ENCODE peak calls at places on chromosomes 2 and 18, in five cellular contexts. M is HS-5; E is A172; B is activated T-helper 1 cell treated with anti-CD3 and anti-CD28 coated beads, Interleukin-12 subunit alpha, Interleukin-12 subunit beta, Interleukin-2, Interleukin-4 antibody, amounts not matched to agents 30 ng/mL and 10 ng/mL and 1 ng/mL, durations not matched to agents 14 hours and 24 hours and 36 hours; Y is left lung. F is an unnamed sample.

GRCh38 chr18:30903566-30903965 is 139.0 kb downstream of the DSC3 start:
- DNase-seq in M (peak), E (peak), B (no peak), Y (no peak), F (no peak)

GRCh38 chr18:74459877-74460276 is 2.8 kb upstream of the DIPK1C start:
- DNase-seq in M (no peak), E (no peak), B (no peak), Y (no peak), F (no peak)

GRCh38 chr2:28300489-28300888 is 92.2 kb upstream of the FOSL2 start:
- DNase-seq in M (no peak), E (no peak), B (no peak), Y (no peak), F (no peak)

GRCh38 chr2:186129767-186130581 is 356.1 kb upstream of the ZC3H15 start:
- DNase-seq in M (peak), E (peak), B (no peak), Y (no peak), F (no peak)

GRCh38 chr2:12555012-12555645 is 161.6 kb upstream of the TRIB2 start:
- DNase-seq in M (no peak), E (peak), B (no peak), Y (no peak), F (no peak)

GRCh38 chr2:202376460-202377307 is 557 bp downstream of the BMPR2 start:
- DNase-seq in M (peak), E (peak), B (peak), Y (peak), F (no peak)

GRCh38 chr2:235605999-235606715 is 112.3 kb downstream of the AGAP1 start:
- DNase-seq in M (no peak), E (peak), B (no peak), Y (no peak), F (no peak)

GRCh38 chr2:11539317-11540147 is 5.7 kb downstream of the GREB1 start:
- DNase-seq in M (no peak), E (no peak), B (no peak), Y (no peak), F (no peak)

GRCh38 chr2:235001237-235002133 is 49.7 kb downstream of the SH3BP4 start:
- DNase-seq in M (no peak), E (no peak), B (no peak), Y (no peak), F (no peak)

GRCh38 chr2:74821177-74822124 is 12.5 kb upstream of the HK2 start:
- DNase-seq in M (no peak), E (no peak), B (no peak), Y (no peak), F (no peak)

GRCh38 chr2:42810126-42810970 is 18.0 kb upstream of the HAAO start:
- DNase-seq in M (peak), E (peak), B (peak), Y (peak), F (peak)

GRCh38 chr2:240501531-240501991 is 56.2 kb downstream of the ANKMY1 start:
- DNase-seq in M (no peak), E (no peak), B (no peak), Y (no peak), F (no peak)

GRCh38 chr2:207239222-207239674 is 73.5 kb upstream of the KLF7 start:
- DNase-seq in M (peak), E (peak), B (no peak), Y (peak), F (peak)

GRCh38 chr2:187422277-187422676 is 25.8 kb downstream of the CALCRL start:
- DNase-seq in M (no peak), E (no peak), B (no peak), Y (no peak), F (no peak)

GRCh38 chr2:155372969-155373368 is 674.5 kb downstream of the KCNJ3 start:
- DNase-seq in M (no peak), E (peak), B (no peak), Y (no peak), F (no peak)

GRCh38 chr2:142104134-142104758 is 26.6 kb downstream of the LRP1B start:
- DNase-seq in M (no peak), E (no peak), B (no peak), Y (no peak), F (no peak)

GRCh38 chr18:23547806-23548205 is 38.5 kb downstream of the NPC1 start:
- DNase-seq in M (no peak), E (peak), B (no peak), Y (no peak), F (no peak)

GRCh38 chr2:219037783-219038549 is 3.4 kb downstream of the CFAP65 start:
- DNase-seq in M (no peak), E (no peak), B (no peak), Y (no peak), F (peak)

GRCh38 chr2:17756629-17757028 is 2.7 kb downstream of the GEN1 start:
- DNase-seq in M (no peak), E (no peak), B (no peak), Y (no peak), F (no peak)

GRCh38 chr2:196718796-196719564 is 79.5 kb downstream of the CCDC150 start:
- DNase-seq in M (no peak), E (peak), B (no peak), Y (no peak), F (no peak)

GRCh38 chr2:230225486-230225885 is at the start of gene SP140:
- DNase-seq in M (no peak), E (no peak), B (peak), Y (peak), F (peak)

GRCh38 chr2:121386707-121387106 is 101.7 kb upstream of the TFCP2L1 start:
- DNase-seq in M (no peak), E (peak), B (no peak), Y (no peak), F (no peak)

GRCh38 chr2:33051586-33052385 is 105.0 kb downstream of the LTBP1 start:
- DNase-seq in M (peak), E (no peak), B (no peak), Y (no peak), F (no peak)

GRCh38 chr2:203327582-203327917 is 644 bp upstream of the ABI2 start:
- DNase-seq in M (no peak), E (no peak), B (no peak), Y (no peak), F (no peak)

GRCh38 chr2:8994386-8994785 is 9.1 kb downstream of the MBOAT2 start:
- DNase-seq in M (no peak), E (no peak), B (no peak), Y (no peak), F (no peak)

F was measured in CD14-positive monocyte.